ENCODE peak calls at places on chromosome 21, in ten cellular contexts. One of them, this sample, is unnamed.

GRCh38 chr21:36684957-36685714 is 13.8 kb upstream of the SIM2 start:
- DNase-seq in stomach: peak; percentile 62
- DNase-seq in upper lobe of left lung: no peak
- DNase-seq in breast epithelium: no peak
- DNase-seq in esophagus muscularis mucosa: no peak
- DNase-seq in HCT116: no peak
- DNase-seq in K562: no peak
- DNase-seq in SK-N-SH: no peak
- DNase-seq in spleen: no peak
- DNase-seq in GM23338: no peak
- DNase-seq in this sample: no peak

GRCh38 chr21:36628096-36628495 is 70.8 kb upstream of the SIM2 start:
- DNase-seq in GM23338: no peak
- DNase-seq in K562: no peak
- DNase-seq in upper lobe of left lung: no peak
- DNase-seq in breast epithelium: no peak
- DNase-seq in HCT116: no peak
- DNase-seq in spleen: no peak
- DNase-seq in stomach: no peak
- DNase-seq in SK-N-SH: no peak
- DNase-seq in esophagus muscularis mucosa: no peak
- DNase-seq in this sample: no peak

GRCh38 chr21:36199021-36199420 is 42.4 kb downstream of the DOP1B start:
- DNase-seq in esophagus muscularis mucosa: no peak
- DNase-seq in K562: no peak
- DNase-seq in stomach: no peak
- DNase-seq in spleen: no peak
- DNase-seq in upper lobe of left lung: no peak
- DNase-seq in HCT116: no peak
- DNase-seq in breast epithelium: no peak
- DNase-seq in GM23338: no peak
- DNase-seq in SK-N-SH: no peak
- DNase-seq in this sample: peak; percentile 60

GRCh38 chr21:36478941-36479340 is 981 bp downstream of the CLDN14 start:
- DNase-seq in spleen: peak; percentile 39
- DNase-seq in stomach: no peak
- DNase-seq in breast epithelium: no peak
- DNase-seq in K562: no peak
- DNase-seq in SK-N-SH: no peak
- DNase-seq in upper lobe of left lung: no peak
- DNase-seq in GM23338: peak; percentile 53
- DNase-seq in esophagus muscularis mucosa: no peak
- DNase-seq in HCT116: no peak
- DNase-seq in this sample: no peak

GRCh38 chr21:16533692-16534407 is 804.1 kb downstream of the USP25 start:
- DNase-seq in HCT116: no peak
- DNase-seq in GM23338: no peak
- DNase-seq in stomach: no peak
- DNase-seq in spleen: no peak
- DNase-seq in esophagus muscularis mucosa: no peak
- DNase-seq in SK-N-SH: no peak
- DNase-seq in K562: no peak
- DNase-seq in upper lobe of left lung: no peak
- DNase-seq in breast epithelium: no peak
- DNase-seq in this sample: no peak

GRCh38 chr21:43736224-43736883 is 17.4 kb downstream of the PDXK start:
- DNase-seq in breast epithelium: no peak
- DNase-seq in HCT116: no peak
- DNase-seq in K562: no peak
- DNase-seq in esophagus muscularis mucosa: no peak
- DNase-seq in spleen: no peak
- DNase-seq in upper lobe of left lung: no peak
- DNase-seq in stomach: no peak
- DNase-seq in SK-N-SH: no peak
- DNase-seq in GM23338: no peak
- DNase-seq in this sample: no peak

GRCh38 chr21:37614351-37614875 is 247.8 kb downstream of the DYRK1A start:
- DNase-seq in stomach: no peak
- DNase-seq in esophagus muscularis mucosa: peak; percentile 77
- DNase-seq in upper lobe of left lung: no peak
- DNase-seq in spleen: no peak
- DNase-seq in breast epithelium: no peak
- DNase-seq in GM23338: no peak
- DNase-seq in SK-N-SH: no peak
- DNase-seq in K562: no peak
- DNase-seq in HCT116: no peak
- DNase-seq in this sample: no peak

GRCh38 chr21:44996501-44996921 is 56.7 kb downstream of the SLX9 start:
- DNase-seq in SK-N-SH: no peak
- DNase-seq in K562: no peak
- DNase-seq in HCT116: no peak
- DNase-seq in esophagus muscularis mucosa: no peak
- DNase-seq in stomach: no peak
- DNase-seq in spleen: peak; percentile 45
- DNase-seq in breast epithelium: no peak
- DNase-seq in GM23338: no peak
- DNase-seq in upper lobe of left lung: no peak
- DNase-seq in this sample: no peak

GRCh38 chr21:41168391-41169257 is 664 bp downstream of the BACE2 start:
- DNase-seq in breast epithelium: peak; percentile 70
- DNase-seq in spleen: peak; percentile 80
- DNase-seq in upper lobe of left lung: peak; percentile 56
- DNase-seq in esophagus muscularis mucosa: peak; percentile 94
- DNase-seq in K562: no peak
- DNase-seq in SK-N-SH: peak; percentile 27
- DNase-seq in GM23338: peak; percentile 65
- DNase-seq in HCT116: no peak
- DNase-seq in stomach: peak; percentile 56
- DNase-seq in this sample: peak; percentile 70

GRCh38 chr21:16709866-16710550 is 802.8 kb upstream of the CXADR start:
- DNase-seq in upper lobe of left lung: no peak
- DNase-seq in breast epithelium: no peak
- DNase-seq in GM23338: peak; percentile 30
- DNase-seq in stomach: no peak
- DNase-seq in K562: no peak
- DNase-seq in spleen: no peak
- DNase-seq in SK-N-SH: no peak
- DNase-seq in HCT116: no peak
- DNase-seq in esophagus muscularis mucosa: no peak
- DNase-seq in this sample: no peak

GRCh38 chr21:36783612-36784383 is 84.9 kb downstream of the SIM2 start:
- DNase-seq in GM23338: no peak
- DNase-seq in HCT116: peak; percentile 90
- DNase-seq in stomach: no peak
- DNase-seq in esophagus muscularis mucosa: no peak
- DNase-seq in K562: no peak
- DNase-seq in upper lobe of left lung: peak; percentile 48
- DNase-seq in SK-N-SH: no peak
- DNase-seq in spleen: no peak
- DNase-seq in breast epithelium: no peak
- DNase-seq in this sample: no peak

GRCh38 chr21:25427828-25428227 is 179.5 kb downstream of the MRPL39 start:
- DNase-seq in HCT116: no peak
- DNase-seq in K562: no peak
- DNase-seq in stomach: no peak
- DNase-seq in upper lobe of left lung: no peak
- DNase-seq in SK-N-SH: no peak
- DNase-seq in GM23338: no peak
- DNase-seq in spleen: no peak
- DNase-seq in esophagus muscularis mucosa: no peak
- DNase-seq in breast epithelium: no peak
- DNase-seq in this sample: no peak

GRCh38 chr21:43984905-43985689 is 27.0 kb upstream of the TRAPPC10 start:
- DNase-seq in spleen: peak; percentile 78
- DNase-seq in stomach: no peak
- DNase-seq in K562: no peak
- DNase-seq in esophagus muscularis mucosa: no peak
- DNase-seq in SK-N-SH: peak; percentile 36
- DNase-seq in breast epithelium: no peak
- DNase-seq in GM23338: no peak
- DNase-seq in upper lobe of left lung: no peak
- DNase-seq in HCT116: no peak
- DNase-seq in this sample: no peak

GRCh38 chr21:41622831-41623548 is 115.0 kb upstream of the TMPRSS2 start:
- DNase-seq in GM23338: no peak
- DNase-seq in stomach: no peak
- DNase-seq in upper lobe of left lung: no peak
- DNase-seq in SK-N-SH: no peak
- DNase-seq in breast epithelium: no peak
- DNase-seq in esophagus muscularis mucosa: no peak
- DNase-seq in K562: no peak
- DNase-seq in HCT116: no peak
- DNase-seq in spleen: no peak
- DNase-seq in this sample: no peak

GRCh38 chr21:26124421-26124833 is 46.1 kb downstream of the APP start:
- DNase-seq in SK-N-SH: no peak
- DNase-seq in HCT116: no peak
- DNase-seq in esophagus muscularis mucosa: no peak
- DNase-seq in breast epithelium: no peak
- DNase-seq in spleen: no peak
- DNase-seq in K562: no peak
- DNase-seq in GM23338: no peak
- DNase-seq in stomach: no peak
- DNase-seq in upper lobe of left lung: no peak
- DNase-seq in this sample: no peak

GRCh38 chr21:35924714-35925301 is 135.5 kb downstream of the SETD4 start:
- DNase-seq in GM23338: no peak
- DNase-seq in breast epithelium: no peak
- DNase-seq in upper lobe of left lung: no peak
- DNase-seq in SK-N-SH: no peak
- DNase-seq in esophagus muscularis mucosa: peak; percentile 89
- DNase-seq in HCT116: no peak
- DNase-seq in K562: no peak
- DNase-seq in spleen: no peak
- DNase-seq in stomach: no peak
- DNase-seq in this sample: no peak

DNA sequence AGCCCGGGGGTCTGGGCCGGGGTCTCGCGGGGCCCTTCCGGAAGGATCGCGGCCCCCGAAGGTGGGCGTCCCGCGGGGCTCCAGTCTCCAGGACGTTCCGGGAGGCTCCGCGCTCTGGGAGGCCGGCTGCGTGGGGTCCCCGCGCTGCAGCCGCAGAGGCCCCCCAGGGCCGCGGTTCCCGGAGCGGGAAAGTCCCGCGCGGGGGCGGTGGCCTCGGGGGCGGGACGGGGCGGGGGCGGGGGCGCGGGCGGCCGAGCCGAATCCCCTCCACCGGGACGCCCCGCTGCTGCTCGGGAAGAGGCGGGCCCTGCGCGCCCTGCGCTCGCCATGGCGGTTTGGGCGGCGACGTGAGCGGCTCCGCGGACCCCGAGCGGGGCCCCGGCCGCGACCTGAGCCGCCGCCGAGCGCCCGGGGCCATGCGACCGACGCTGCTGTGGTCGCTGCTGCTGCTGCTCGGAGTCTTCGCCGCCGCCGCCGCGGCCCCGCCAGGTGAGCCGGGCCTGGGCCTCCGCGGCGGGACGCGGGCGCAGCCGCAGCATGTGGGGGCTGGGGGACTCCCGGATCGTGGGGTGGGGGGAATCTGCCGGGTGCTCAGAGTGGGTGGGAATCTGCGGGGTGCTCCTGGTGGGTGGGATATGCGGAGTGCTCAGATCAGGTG is at the start of gene IFNGR2:
- DNase-seq in K562: peak; percentile 80
- DNase-seq in GM23338: peak; percentile 58
- DNase-seq in spleen: peak; percentile 93
- DNase-seq in breast epithelium: no peak
- DNase-seq in HCT116: no peak
- DNase-seq in esophagus muscularis mucosa: no peak
- DNase-seq in SK-N-SH: peak; percentile 88
- DNase-seq in upper lobe of left lung: no peak
- DNase-seq in stomach: peak; percentile 43
- DNase-seq in this sample: no peak
- TF ChIP-seq POLR2AphosphoS5 in K562: peak; percentile 27
- TF ChIP-seq POLR2AphosphoS5 in GM23338: no peak
- TF ChIP-seq POLR2AphosphoS5 in spleen: peak; percentile 54
- TF ChIP-seq POLR2AphosphoS5 in breast epithelium: no peak
- TF ChIP-seq POLR2AphosphoS5 in HCT116: peak; percentile 35
- TF ChIP-seq POLR2AphosphoS5 in esophagus muscularis mucosa: no peak
- TF ChIP-seq POLR2AphosphoS5 in SK-N-SH: no peak
- TF ChIP-seq POLR2AphosphoS5 in upper lobe of left lung: no peak
- TF ChIP-seq POLR2AphosphoS5 in stomach: peak; percentile 44
- TF ChIP-seq POLR2AphosphoS5 in this sample: no peak

DNA sequence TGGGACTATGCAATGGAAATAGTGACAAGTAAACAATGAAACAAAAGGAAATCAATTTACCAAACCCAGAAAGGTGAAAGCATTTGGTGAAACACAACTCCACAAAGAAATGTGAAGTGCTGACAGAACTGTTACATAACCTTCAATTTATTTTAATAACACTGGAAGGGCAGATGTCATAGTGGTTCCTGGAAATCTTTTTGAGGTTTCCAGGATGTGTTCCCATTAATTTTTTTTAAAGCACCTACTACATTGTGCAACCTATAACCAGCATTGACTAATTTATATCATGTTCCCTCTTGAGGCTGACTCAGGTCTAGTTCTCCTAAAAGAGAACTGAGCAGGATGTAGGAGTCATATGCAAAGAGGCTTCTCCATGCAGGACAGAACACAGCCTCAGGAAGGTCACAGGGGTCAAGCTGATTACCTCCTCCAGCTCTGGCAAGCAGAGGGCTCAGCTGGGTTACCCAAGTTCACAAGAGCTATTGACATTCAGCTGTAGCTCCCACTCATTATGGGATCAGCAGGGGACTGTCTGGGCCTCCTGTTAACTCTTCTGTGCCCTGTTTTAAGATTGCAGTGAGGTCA is 157.1 kb upstream of the NRIP1 start:
- DNase-seq in HCT116: peak; percentile 22
- DNase-seq in upper lobe of left lung: peak; percentile 89
- DNase-seq in GM23338: peak; percentile 82
- DNase-seq in spleen: no peak
- DNase-seq in SK-N-SH: no peak
- DNase-seq in breast epithelium: no peak
- DNase-seq in stomach: no peak
- DNase-seq in K562: no peak
- DNase-seq in esophagus muscularis mucosa: no peak
- DNase-seq in this sample: no peak
- H3K27ac ChIP-seq in HCT116: peak overlapping the region; percentile 22
- H3K27ac ChIP-seq in upper lobe of left lung: no peak overlapping the region
- H3K27ac ChIP-seq in GM23338: no peak overlapping the region
- H3K27ac ChIP-seq in spleen: peak overlapping the region; percentile 32
- H3K27ac ChIP-seq in SK-N-SH: no peak overlapping the region
- H3K27ac ChIP-seq in breast epithelium: no peak overlapping the region
- H3K27ac ChIP-seq in stomach: no peak overlapping the region
- H3K27ac ChIP-seq in K562: no peak overlapping the region
- H3K27ac ChIP-seq in esophagus muscularis mucosa: no peak overlapping the region
- H3K27ac ChIP-seq in this sample: no peak overlapping the region

GRCh38 chr21:38917045-38917774 is 111.5 kb downstream of the ETS2 start:
- DNase-seq in spleen: no peak
- DNase-seq in GM23338: no peak
- DNase-seq in stomach: peak; percentile 58
- DNase-seq in esophagus muscularis mucosa: no peak
- DNase-seq in SK-N-SH: no peak
- DNase-seq in breast epithelium: peak; percentile 16
- DNase-seq in K562: no peak
- DNase-seq in HCT116: no peak
- DNase-seq in upper lobe of left lung: peak; percentile 21
- DNase-seq in this sample: peak; percentile 82
- TF ChIP-seq POLR2AphosphoS5 in spleen: no peak
- TF ChIP-seq POLR2AphosphoS5 in GM23338: no peak
- TF ChIP-seq POLR2AphosphoS5 in stomach: no peak
- TF ChIP-seq POLR2AphosphoS5 in esophagus muscularis mucosa: no peak
- TF ChIP-seq POLR2AphosphoS5 in SK-N-SH: no peak
- TF ChIP-seq POLR2AphosphoS5 in breast epithelium: no peak
- TF ChIP-seq POLR2AphosphoS5 in K562: no peak
- TF ChIP-seq POLR2AphosphoS5 in HCT116: no peak
- TF ChIP-seq POLR2AphosphoS5 in upper lobe of left lung: no peak
- TF ChIP-seq POLR2AphosphoS5 in this sample: peak; percentile 85

GRCh38 chr21:33939224-33939623 is 23.6 kb upstream of the ATP5PO start:
- DNase-seq in GM23338: no peak
- DNase-seq in HCT116: no peak
- DNase-seq in upper lobe of left lung: no peak
- DNase-seq in breast epithelium: no peak
- DNase-seq in spleen: no peak
- DNase-seq in stomach: no peak
- DNase-seq in K562: no peak
- DNase-seq in SK-N-SH: no peak
- DNase-seq in esophagus muscularis mucosa: no peak
- DNase-seq in this sample: no peak
- H3K27ac ChIP-seq in GM23338: no peak overlapping the region
- H3K27ac ChIP-seq in HCT116: no peak overlapping the region
- H3K27ac ChIP-seq in upper lobe of left lung: no peak overlapping the region
- H3K27ac ChIP-seq in breast epithelium: no peak overlapping the region
- H3K27ac ChIP-seq in spleen: no peak overlapping the region
- H3K27ac ChIP-seq in stomach: peak overlapping the region; percentile 44
- H3K27ac ChIP-seq in K562: no peak overlapping the region
- H3K27ac ChIP-seq in SK-N-SH: no peak overlapping the region
- H3K27ac ChIP-seq in esophagus muscularis mucosa: peak overlapping the region; percentile 68
- H3K27ac ChIP-seq in this sample: no peak overlapping the region

This sample was measured in prostate gland.